ENCODE peak calls at places on chromosomes 16 and 17, in eight cellular contexts. One of them, this sample, is unnamed.

GRCh38 chr16:71311553-71312158 is 22.5 kb upstream of the CMTR2 start:
- DNase-seq in neuronal stem cell: peak; percentile 80
- DNase-seq in mesendoderm: peak; percentile 74
- DNase-seq in GM12878: no peak
- DNase-seq in keratinocyte: no peak
- DNase-seq in SK-N-SH: peak; percentile 61
- DNase-seq in fibroblast of lung: peak; percentile 6
- DNase-seq in endodermal cell: peak; percentile 84
- DNase-seq in this sample: peak; percentile 71

GRCh38 chr17:14153374-14153773 is 83.3 kb downstream of the CDRT15 start:
- DNase-seq in neuronal stem cell: no peak
- DNase-seq in mesendoderm: no peak
- DNase-seq in GM12878: no peak
- DNase-seq in keratinocyte: no peak
- DNase-seq in SK-N-SH: no peak
- DNase-seq in fibroblast of lung: no peak
- DNase-seq in endodermal cell: no peak
- DNase-seq in this sample: no peak

GRCh38 chr16:65519402-65519801 is 397.5 kb upstream of the CDH11 start:
- DNase-seq in neuronal stem cell: no peak
- DNase-seq in mesendoderm: no peak
- DNase-seq in GM12878: no peak
- DNase-seq in keratinocyte: no peak
- DNase-seq in SK-N-SH: no peak
- DNase-seq in fibroblast of lung: no peak
- DNase-seq in endodermal cell: no peak
- DNase-seq in this sample: no peak

GRCh38 chr16:67179421-67180080 is 4.2 kb downstream of the MATCAP1 start:
- DNase-seq in neuronal stem cell: no peak
- DNase-seq in mesendoderm: peak; percentile 29
- DNase-seq in GM12878: no peak
- DNase-seq in keratinocyte: no peak
- DNase-seq in SK-N-SH: no peak
- DNase-seq in fibroblast of lung: no peak
- DNase-seq in endodermal cell: peak; percentile 74
- DNase-seq in this sample: no peak

GRCh38 chr17:6551909-6552768 is 4.2 kb downstream of the PITPNM3 start:
- DNase-seq in neuronal stem cell: no peak
- DNase-seq in mesendoderm: no peak
- DNase-seq in GM12878: no peak
- DNase-seq in keratinocyte: peak; percentile 85
- DNase-seq in SK-N-SH: no peak
- DNase-seq in fibroblast of lung: no peak
- DNase-seq in endodermal cell: no peak
- DNase-seq in this sample: no peak

GRCh38 chr17:47628014-47628413 is 21.7 kb upstream of the KPNB1 start:
- DNase-seq in neuronal stem cell: no peak
- DNase-seq in mesendoderm: no peak
- DNase-seq in GM12878: no peak
- DNase-seq in keratinocyte: no peak
- DNase-seq in SK-N-SH: no peak
- DNase-seq in fibroblast of lung: no peak
- DNase-seq in endodermal cell: no peak
- DNase-seq in this sample: no peak

GRCh38 chr17:32249475-32249874 is 16.2 kb upstream of the RHBDL3 start:
- DNase-seq in neuronal stem cell: no peak
- DNase-seq in mesendoderm: peak; percentile 68
- DNase-seq in GM12878: no peak
- DNase-seq in keratinocyte: no peak
- DNase-seq in SK-N-SH: no peak
- DNase-seq in fibroblast of lung: no peak
- DNase-seq in endodermal cell: no peak
- DNase-seq in this sample: no peak

GRCh38 chr17:74633261-74633783 is 9.8 kb upstream of the CD300E start:
- DNase-seq in neuronal stem cell: no peak
- DNase-seq in mesendoderm: no peak
- DNase-seq in GM12878: no peak
- DNase-seq in keratinocyte: no peak
- DNase-seq in SK-N-SH: no peak
- DNase-seq in fibroblast of lung: no peak
- DNase-seq in endodermal cell: no peak
- DNase-seq in this sample: no peak

GRCh38 chr16:83473926-83474660 is 333.7 kb upstream of the HSBP1 start:
- DNase-seq in neuronal stem cell: no peak
- DNase-seq in mesendoderm: no peak
- DNase-seq in GM12878: no peak
- DNase-seq in keratinocyte: no peak
- DNase-seq in SK-N-SH: no peak
- DNase-seq in fibroblast of lung: no peak
- DNase-seq in endodermal cell: no peak
- DNase-seq in this sample: no peak

GRCh38 chr16:83878838-83879237 is 20.1 kb upstream of the MLYCD start:
- DNase-seq in neuronal stem cell: no peak
- DNase-seq in mesendoderm: peak; percentile 60
- DNase-seq in GM12878: no peak
- DNase-seq in keratinocyte: no peak
- DNase-seq in SK-N-SH: peak; percentile 44
- DNase-seq in fibroblast of lung: peak; percentile 70
- DNase-seq in endodermal cell: no peak
- DNase-seq in this sample: peak; percentile 76

GRCh38 chr17:39664581-39665561 is at the start of gene TCAP:
- DNase-seq in neuronal stem cell: no peak
- DNase-seq in mesendoderm: no peak
- DNase-seq in GM12878: no peak
- DNase-seq in keratinocyte: no peak
- DNase-seq in SK-N-SH: no peak
- DNase-seq in fibroblast of lung: no peak
- DNase-seq in endodermal cell: no peak
- DNase-seq in this sample: no peak

GRCh38 chr17:70913086-70913485 is 743.8 kb downstream of the KCNJ2 start:
- DNase-seq in neuronal stem cell: no peak
- DNase-seq in mesendoderm: no peak
- DNase-seq in GM12878: no peak
- DNase-seq in keratinocyte: no peak
- DNase-seq in SK-N-SH: no peak
- DNase-seq in fibroblast of lung: peak; percentile 83
- DNase-seq in endodermal cell: no peak
- DNase-seq in this sample: no peak

GRCh38 chr17:78241277-78242023 is 10.0 kb downstream of the TMEM235 start:
- DNase-seq in neuronal stem cell: no peak
- DNase-seq in mesendoderm: peak; percentile 90
- DNase-seq in GM12878: no peak
- DNase-seq in keratinocyte: no peak
- DNase-seq in SK-N-SH: peak; percentile 79
- DNase-seq in fibroblast of lung: peak; percentile 47
- DNase-seq in endodermal cell: peak; percentile 87
- DNase-seq in this sample: peak; percentile 94

GRCh38 chr17:20228860-20229259 is 219.7 kb downstream of the SPECC1 start:
- DNase-seq in neuronal stem cell: no peak
- DNase-seq in mesendoderm: no peak
- DNase-seq in GM12878: no peak
- DNase-seq in keratinocyte: no peak
- DNase-seq in SK-N-SH: no peak
- DNase-seq in fibroblast of lung: no peak
- DNase-seq in endodermal cell: no peak
- DNase-seq in this sample: no peak

GRCh38 chr16:85167589-85168537 is 55.6 kb upstream of the CIBAR2 start:
- DNase-seq in neuronal stem cell: no peak
- DNase-seq in mesendoderm: peak; percentile 78
- DNase-seq in GM12878: no peak
- DNase-seq in keratinocyte: no peak
- DNase-seq in SK-N-SH: no peak
- DNase-seq in fibroblast of lung: no peak
- DNase-seq in endodermal cell: no peak
- DNase-seq in this sample: no peak
- H3K4me3 ChIP-seq in neuronal stem cell: no peak overlapping the region
- H3K4me3 ChIP-seq in mesendoderm: no peak overlapping the region
- H3K4me3 ChIP-seq in GM12878: no peak overlapping the region
- H3K4me3 ChIP-seq in keratinocyte: no peak overlapping the region
- H3K4me3 ChIP-seq in SK-N-SH: no peak overlapping the region
- H3K4me3 ChIP-seq in fibroblast of lung: no peak overlapping the region
- H3K4me3 ChIP-seq in endodermal cell: no peak overlapping the region
- H3K4me3 ChIP-seq in this sample: no peak overlapping the region

GRCh38 chr17:45046536-45047125 is 4.8 kb downstream of the DCAKD start:
- DNase-seq in neuronal stem cell: no peak
- DNase-seq in mesendoderm: no peak
- DNase-seq in GM12878: peak; percentile 68
- DNase-seq in keratinocyte: no peak
- DNase-seq in SK-N-SH: no peak
- DNase-seq in fibroblast of lung: no peak
- DNase-seq in endodermal cell: no peak
- DNase-seq in this sample: no peak

GRCh38 chr17:45042346-45043120 is 8.9 kb downstream of the DCAKD start:
- DNase-seq in neuronal stem cell: no peak
- DNase-seq in mesendoderm: no peak
- DNase-seq in GM12878: no peak
- DNase-seq in keratinocyte: no peak
- DNase-seq in SK-N-SH: peak; percentile 22
- DNase-seq in fibroblast of lung: no peak
- DNase-seq in endodermal cell: no peak
- DNase-seq in this sample: no peak

GRCh38 chr17:45043268-45043681 is 8.2 kb downstream of the DCAKD start:
- DNase-seq in neuronal stem cell: no peak
- DNase-seq in mesendoderm: no peak
- DNase-seq in GM12878: no peak
- DNase-seq in keratinocyte: no peak
- DNase-seq in SK-N-SH: peak; percentile 33
- DNase-seq in fibroblast of lung: peak; percentile 53
- DNase-seq in endodermal cell: no peak
- DNase-seq in this sample: no peak

GRCh38 chr17:45040459-45040858 is 11.0 kb downstream of the DCAKD start:
- DNase-seq in neuronal stem cell: peak; percentile 61
- DNase-seq in mesendoderm: peak; percentile 66
- DNase-seq in GM12878: no peak
- DNase-seq in keratinocyte: no peak
- DNase-seq in SK-N-SH: no peak
- DNase-seq in fibroblast of lung: no peak
- DNase-seq in endodermal cell: peak; percentile 92
- DNase-seq in this sample: no peak

DNA sequence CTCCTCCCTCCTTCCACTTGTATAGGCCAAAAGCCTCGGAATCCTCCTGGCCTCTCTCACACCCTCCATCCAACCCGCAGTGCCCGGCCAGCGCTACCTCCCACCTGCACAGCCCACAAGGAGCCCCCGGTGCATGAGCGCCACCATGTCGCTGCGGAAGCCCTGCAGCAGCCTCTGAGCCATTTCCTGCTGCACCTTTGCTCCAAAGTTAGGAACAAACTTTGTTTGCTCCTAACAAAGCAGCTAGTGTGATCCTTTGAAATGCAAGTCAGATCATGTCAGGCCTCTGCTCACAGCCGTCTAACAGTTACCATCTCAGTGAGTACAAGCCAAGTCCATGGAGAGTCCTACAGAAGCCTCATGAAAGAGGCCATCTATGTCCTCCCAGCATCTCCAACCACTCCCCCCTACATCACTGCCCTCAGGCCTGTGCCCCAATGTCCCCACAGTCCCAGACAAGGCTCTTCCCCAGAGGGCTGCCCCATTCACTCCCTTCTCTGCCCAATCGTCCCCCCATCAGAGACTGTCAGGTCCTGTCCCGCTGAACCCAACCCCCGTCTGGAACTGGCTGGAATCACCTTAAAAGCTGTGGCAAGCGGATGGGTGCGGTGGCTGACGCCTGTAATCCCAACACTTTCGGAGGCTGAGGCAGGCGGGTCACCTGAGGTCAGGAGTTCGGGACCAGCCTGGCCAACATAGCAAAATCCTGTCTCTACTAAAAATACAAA is 7.5 kb downstream of the DCAKD start:
- DNase-seq in neuronal stem cell: no peak
- DNase-seq in mesendoderm: no peak
- DNase-seq in GM12878: no peak
- DNase-seq in keratinocyte: peak; percentile 59
- DNase-seq in SK-N-SH: no peak
- DNase-seq in fibroblast of lung: no peak
- DNase-seq in endodermal cell: no peak
- DNase-seq in this sample: no peak
- H3K27ac ChIP-seq in neuronal stem cell: no peak overlapping the region
- H3K27ac ChIP-seq in mesendoderm: no peak overlapping the region
- H3K27ac ChIP-seq in GM12878: no peak overlapping the region
- H3K27ac ChIP-seq in keratinocyte: peak overlapping the region; percentile 70
- H3K27ac ChIP-seq in SK-N-SH: no peak overlapping the region
- H3K27ac ChIP-seq in fibroblast of lung: no peak overlapping the region
- H3K27ac ChIP-seq in endodermal cell: peak overlapping the region; percentile 44
- H3K27ac ChIP-seq in this sample: no peak overlapping the region

GRCh38 chr16:55567382-55567781 is 898 bp downstream of the CAPNS2 start:
- DNase-seq in neuronal stem cell: no peak
- DNase-seq in mesendoderm: no peak
- DNase-seq in GM12878: no peak
- DNase-seq in keratinocyte: no peak
- DNase-seq in SK-N-SH: no peak
- DNase-seq in fibroblast of lung: peak; percentile 71
- DNase-seq in endodermal cell: no peak
- DNase-seq in this sample: no peak
- H3K9ac ChIP-seq in neuronal stem cell: no peak overlapping the region
- H3K9ac ChIP-seq in mesendoderm: no peak overlapping the region
- H3K9ac ChIP-seq in GM12878: no peak overlapping the region
- H3K9ac ChIP-seq in keratinocyte: peak overlapping the region; percentile 81
- H3K9ac ChIP-seq in SK-N-SH: no peak overlapping the region
- H3K9ac ChIP-seq in fibroblast of lung: no peak overlapping the region
- H3K9ac ChIP-seq in endodermal cell: no peak overlapping the region
- H3K9ac ChIP-seq in this sample: no peak overlapping the region

GRCh38 chr17:3954086-3954485 is 10.2 kb downstream of the ATP2A3 start:
- DNase-seq in neuronal stem cell: no peak
- DNase-seq in mesendoderm: no peak
- DNase-seq in GM12878: no peak
- DNase-seq in keratinocyte: no peak
- DNase-seq in SK-N-SH: no peak
- DNase-seq in fibroblast of lung: no peak
- DNase-seq in endodermal cell: no peak
- DNase-seq in this sample: no peak
- H3K4me3 ChIP-seq in neuronal stem cell: no peak overlapping the region
- H3K4me3 ChIP-seq in mesendoderm: no peak overlapping the region
- H3K4me3 ChIP-seq in GM12878: no peak overlapping the region
- H3K4me3 ChIP-seq in keratinocyte: no peak overlapping the region
- H3K4me3 ChIP-seq in SK-N-SH: no peak overlapping the region
- H3K4me3 ChIP-seq in fibroblast of lung: no peak overlapping the region
- H3K4me3 ChIP-seq in endodermal cell: no peak overlapping the region
- H3K4me3 ChIP-seq in this sample: no peak overlapping the region

This sample was measured in Karpas-422.